ENCODE peak calls at places on chromosomes 5 and 9, in five cellular contexts. T, S, V, D and U are unnamed samples. For H3K9me3, the result is how much of the 10 kb centered on the place peaks cover.

GRCh38 chr5:3394046-3394597 is 201.5 kb upstream of the IRX1 start:
- DNase-seq in T (no peak), S (no peak), V (no peak), D (no peak), U (no peak)

GRCh38 chr9:4812872-4813271 is 20.1 kb downstream of the RCL1 start:
- DNase-seq in T (no peak), S (no peak), V (no peak), D (no peak), U (no peak)

GRCh38 chr5:132296412-132297001 is 2.3 kb downstream of the SLC22A4 start:
- DNase-seq in T (peak), S (no peak), V (no peak), D (no peak), U (no peak)

GRCh38 chr5:8831854-8832253 is 714.0 kb downstream of the SEMA5A start:
- DNase-seq in T (peak), S (no peak), V (no peak), D (no peak), U (no peak)

GRCh38 chr5:135887447-135887864 is 8.2 kb downstream of the IL9 start:
- DNase-seq in T (peak), S (no peak), V (peak), D (peak), U (peak)

GRCh38 chr5:124643306-124643705 is 103.1 kb downstream of the ZNF608 start:
- DNase-seq in T (no peak), S (no peak), V (no peak), D (no peak), U (no peak)

GRCh38 chr9:16619897-16620296 is 250.6 kb downstream of the BNC2 start:
- DNase-seq in T (no peak), S (no peak), V (no peak), D (no peak), U (no peak)

GRCh38 chr5:55021465-55021864 is 2.6 kb upstream of the GZMK start:
- DNase-seq in T (no peak), S (no peak), V (no peak), D (no peak), U (no peak)

GRCh38 chr5:68112658-68113057 is 102.9 kb upstream of the PIK3R1 start:
- DNase-seq in T (no peak), S (no peak), V (no peak), D (no peak), U (no peak)

GRCh38 chr9:136710543-136710942 is 1.8 kb upstream of the DIPK1B start:
- DNase-seq in T (peak), S (no peak), V (no peak), D (no peak), U (no peak)

GRCh38 chr9:136714096-136714875 is 1.9 kb downstream of the DIPK1B start:
- DNase-seq in T (no peak), S (peak), V (no peak), D (no peak), U (no peak)

GRCh38 chr9:136709454-136710109 is 2.8 kb upstream of the DIPK1B start:
- DNase-seq in T (no peak), S (no peak), V (no peak), D (no peak), U (no peak)

GRCh38 chr9:136712690-136713554 is 550 bp downstream of the DIPK1B start:
- DNase-seq in T (no peak), S (no peak), V (no peak), D (no peak), U (no peak)

DNA sequence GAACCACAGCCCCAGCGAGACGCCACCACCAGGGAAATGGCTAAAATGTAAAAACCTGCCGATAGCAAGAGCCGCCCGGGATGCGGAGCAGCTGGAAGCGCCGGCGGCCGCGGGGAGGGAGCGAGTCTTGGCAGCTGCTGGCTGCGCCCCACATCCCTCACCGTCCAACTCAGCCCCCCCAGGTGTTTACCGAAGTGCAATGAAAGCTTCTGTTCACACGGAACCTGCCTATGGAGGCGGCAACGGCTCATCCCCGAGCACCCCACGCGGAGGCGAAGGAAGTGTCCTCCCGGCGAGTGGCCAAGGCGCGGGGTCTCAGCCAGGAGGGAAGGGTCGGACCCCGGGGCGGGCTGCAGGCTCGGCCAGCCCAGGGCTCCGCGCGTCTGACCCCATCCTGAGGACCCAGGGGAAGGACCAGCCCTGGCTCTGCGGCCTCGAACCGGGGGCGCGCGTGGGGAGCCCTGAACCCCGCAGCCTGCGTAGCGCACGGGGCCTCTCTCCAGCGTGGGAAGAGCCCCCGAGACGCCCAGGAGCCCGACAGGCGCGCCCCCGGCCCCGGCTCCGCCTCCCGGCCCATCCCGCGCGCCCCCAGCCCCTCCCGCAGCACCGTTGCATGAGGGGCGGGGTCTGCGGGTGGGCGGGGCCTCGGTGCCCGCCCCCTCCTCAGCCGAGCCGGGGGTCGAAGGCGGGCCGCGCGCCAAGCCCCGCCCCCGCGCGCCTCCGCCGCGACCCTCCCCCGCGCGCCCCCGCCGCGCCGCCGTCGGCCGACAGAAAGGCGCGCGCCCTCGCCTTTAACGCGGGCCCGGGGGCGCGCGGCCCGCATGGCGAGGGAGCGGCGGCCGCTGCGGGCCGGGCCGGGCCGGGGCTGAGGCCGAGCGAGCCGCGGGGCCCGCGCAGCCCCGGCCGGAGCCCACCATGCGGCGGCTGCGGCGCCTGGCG is at the start of gene DIPK1B:
- DNase-seq in T (no peak), S (no peak), V (no peak), D (no peak), U (no peak)
- H3K4me3 ChIP-seq in T (peak), S (peak), V (peak), D (peak), U (peak)

DNA sequence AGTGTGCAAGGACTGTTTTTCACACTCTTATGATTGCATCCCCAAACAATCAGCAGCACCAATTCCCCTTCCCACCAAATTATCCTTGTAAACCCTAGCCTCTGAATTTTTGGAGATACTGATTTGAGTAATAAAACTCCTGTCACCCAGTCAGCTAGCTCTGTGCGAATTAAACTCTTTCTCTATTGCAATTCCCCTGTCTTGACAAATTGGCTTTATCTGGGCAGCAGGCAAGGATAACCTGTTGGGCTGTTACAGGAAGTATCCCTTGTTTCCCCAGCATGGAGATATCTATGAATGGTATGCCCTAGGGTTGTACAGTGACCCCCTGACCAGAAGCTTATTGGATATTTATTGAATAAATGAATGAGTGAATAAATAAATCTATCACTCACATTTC is 80.8 kb downstream of the PTCD2 start:
- DNase-seq in T (no peak), S (no peak), V (no peak), D (no peak), U (no peak)
- H3K9me3 ChIP-seq in T (under half), S (under half), V (under half), D (under half), U (under half)

DNA sequence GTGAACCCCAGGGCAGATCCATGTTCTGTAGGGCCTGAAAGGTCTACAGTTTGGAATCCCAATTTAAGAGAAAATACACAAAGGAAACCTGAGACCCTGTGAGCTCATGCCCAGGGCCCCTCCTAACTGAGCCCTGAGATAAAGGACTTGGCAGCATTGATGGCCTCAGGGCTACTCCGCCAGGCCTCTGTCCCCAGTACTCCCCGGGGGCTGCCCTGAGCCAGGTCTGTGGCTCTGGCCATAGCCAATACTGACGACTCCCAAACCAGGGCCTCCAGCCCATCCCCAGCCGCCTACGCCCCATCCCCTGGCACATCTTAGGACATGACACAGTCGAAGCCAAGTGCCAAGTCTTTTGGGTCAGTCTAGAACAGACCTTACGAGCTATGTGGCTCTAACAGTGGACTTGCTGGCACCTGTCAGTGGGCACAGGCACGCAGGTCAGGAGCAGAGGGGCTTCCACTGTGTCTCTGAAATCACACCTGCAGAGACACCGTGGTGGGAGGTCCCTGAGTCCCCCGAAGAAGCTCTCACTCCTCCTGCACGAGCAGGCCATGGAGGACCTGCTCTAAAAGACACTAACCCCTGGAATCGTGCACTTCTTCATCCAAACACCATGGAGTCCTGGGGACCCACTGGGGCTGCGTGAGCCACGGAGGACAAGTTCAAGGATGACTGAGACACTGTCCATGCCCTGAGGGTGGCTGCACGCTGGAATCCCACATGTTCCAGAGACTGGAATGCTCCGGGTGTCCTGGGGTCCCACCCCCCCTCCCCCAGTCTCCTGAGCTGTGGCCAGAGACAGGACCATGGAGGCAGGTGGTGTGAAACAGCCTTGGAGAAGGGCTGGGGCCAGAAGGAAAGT is 40.2 kb upstream of the BARHL1 start:
- DNase-seq in T (no peak), S (no peak), V (no peak), D (no peak), U (no peak)
- H3K4me3 ChIP-seq in T (no peak), S (no peak), V (no peak), D (no peak), U (no peak)

GRCh38 chr9:122477346-122477745 is 380 bp downstream of the OR1J1 start:
- DNase-seq in T (no peak), S (no peak), V (no peak), D (no peak), U (no peak)
- H3K9me3 ChIP-seq in T (under half), S (under half), V (under half), D (under half), U (under half)

DNA sequence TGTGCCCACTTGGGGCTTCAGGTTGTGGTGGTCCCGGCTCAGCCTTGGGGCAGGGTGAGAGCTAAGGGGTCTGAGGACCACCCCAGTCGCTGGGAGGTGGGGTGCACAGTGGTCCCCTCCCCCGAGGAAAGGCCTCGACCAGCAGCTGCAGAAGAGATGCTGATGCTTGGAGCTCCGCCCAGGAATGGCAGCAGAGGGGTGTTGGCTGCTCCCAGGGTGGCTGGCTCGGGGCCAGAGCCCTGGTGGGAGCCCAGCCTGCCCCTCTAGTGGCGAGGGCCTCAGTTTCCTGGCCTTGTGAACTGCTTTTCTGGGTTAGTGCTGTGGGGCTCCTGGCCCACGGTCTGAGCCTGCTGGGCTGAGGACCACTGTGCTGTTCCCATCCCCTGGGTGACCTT is 1.2 kb downstream of the DIPK1B start:
- DNase-seq in T (no peak), S (no peak), V (no peak), D (no peak), U (no peak)
- H3K4me3 ChIP-seq in T (no peak), S (peak), V (peak), D (no peak), U (peak)

DNA sequence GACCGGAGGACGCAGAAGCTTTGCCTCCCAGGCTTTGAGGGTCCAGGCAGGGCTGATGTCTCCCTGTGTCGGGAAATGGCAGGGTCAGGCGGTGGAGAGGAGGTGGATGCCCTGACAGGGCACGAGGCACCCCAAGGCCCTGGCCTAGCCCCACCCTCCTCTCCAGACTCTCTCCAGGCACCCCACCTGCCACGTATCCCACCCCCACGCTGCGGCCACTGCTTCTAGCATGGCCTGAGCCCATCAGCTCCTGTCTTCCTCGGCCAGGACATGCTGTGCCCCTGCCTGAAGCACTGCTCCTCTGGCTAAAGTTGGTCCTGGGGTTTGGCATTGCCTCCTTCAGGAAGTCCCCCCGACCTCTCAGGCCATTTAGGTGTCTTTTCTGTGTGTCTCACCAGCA is 64.2 kb upstream of the RXRA start:
- DNase-seq in T (no peak), S (no peak), V (no peak), D (no peak), U (no peak)
- H3K9me3 ChIP-seq in T (under half), S (under half), V (under half), D (under half), U (under half)

GRCh38 chr9:21836437-21837161 is 34.2 kb downstream of the MTAP start:
- DNase-seq in T (peak), S (no peak), V (no peak), D (no peak), U (peak)
- H3K4me3 ChIP-seq in T (no peak), S (no peak), V (no peak), D (no peak), U (no peak)

GRCh38 chr5:77631166-77631582 is 7.3 kb downstream of the OTP start:
- DNase-seq in T (no peak), S (no peak), V (no peak), D (no peak), U (no peak)
- H3K9me3 ChIP-seq in T (under half), S (under half), V (under half), D (under half), U (under half)